ENCODE peak calls at places on chromosome 20, in four cellular contexts. A is heart right ventricle, U is AG09319, N is right lobe of liver. Q is an unnamed sample.

GRCh38 chr20:46828471-46828870 is 66.2 kb upstream of the EYA2 start:
- DNase-seq in A (no peak), U (peak; percentile 10), N (no peak), Q (no peak)

GRCh38 chr20:47038581-47039560 is 144.2 kb downstream of the EYA2 start:
- DNase-seq in A (no peak), U (no peak), N (peak; percentile 47), Q (no peak)

GRCh38 chr20:57683876-57684275 is 25.9 kb downstream of the PMEPA1 start:
- DNase-seq in A (no peak), U (no peak), N (no peak), Q (no peak)

GRCh38 chr20:6008254-6008653 is 45.6 kb downstream of the LRRN4 start:
- DNase-seq in A (peak; percentile 22), U (peak; percentile 78), N (peak; percentile 39), Q (no peak)

GRCh38 chr20:1619861-1620444 is at the start of gene SIRPB1:
- DNase-seq in A (no peak), U (no peak), N (no peak), Q (no peak)

GRCh38 chr20:34709836-34710567 is 5.9 kb downstream of the TP53INP2 start:
- DNase-seq in A (peak; percentile 44), U (peak; percentile 16), N (peak; percentile 70), Q (peak; percentile 78)

GRCh38 chr20:645318-646106 is 7.5 kb downstream of the SRXN1 start:
- DNase-seq in A (peak; percentile 73), U (no peak), N (peak; percentile 53), Q (peak; percentile 85)

GRCh38 chr20:4925842-4926530 is 75.3 kb downstream of the SLC23A2 start:
- DNase-seq in A (peak; percentile 78), U (no peak), N (peak; percentile 81), Q (peak; percentile 72)

GRCh38 chr20:57474816-57475215 is 50.1 kb downstream of the CTCFL start:
- DNase-seq in A (no peak), U (no peak), N (no peak), Q (no peak)

GRCh38 chr20:10314198-10314597 is 95.6 kb downstream of the SNAP25 start:
- DNase-seq in A (no peak), U (no peak), N (no peak), Q (no peak)

GRCh38 chr20:62804021-62804631 is 509 bp upstream of the OGFR start:
- DNase-seq in A (no peak), U (no peak), N (no peak), Q (no peak)
- TF ChIP-seq CTCF in A (no peak), U (no peak), N (no peak), Q (no peak)

GRCh38 chr20:64037498-64038213 is 1.7 kb downstream of the C20orf204 start:
- DNase-seq in A (no peak), U (no peak), N (no peak), Q (no peak)

GRCh38 chr20:64039293-64040160 is 3.5 kb downstream of the C20orf204 start:
- DNase-seq in A (no peak), U (no peak), N (no peak), Q (no peak)

GRCh38 chr20:64038252-64038578 is 2.2 kb downstream of the C20orf204 start:
- DNase-seq in A (no peak), U (no peak), N (peak; percentile 53), Q (no peak)

GRCh38 chr20:64037199-64037497 is 1.2 kb downstream of the C20orf204 start:
- DNase-seq in A (no peak), U (no peak), N (no peak), Q (no peak)

GRCh38 chr20:64038579-64039292 is 2.8 kb downstream of the C20orf204 start:
- DNase-seq in A (peak; percentile 92), U (no peak), N (peak; percentile 88), Q (peak; percentile 87)
- TF ChIP-seq CTCF in A (peak; percentile 83), U (peak; percentile 52), N (peak; percentile 66), Q (peak; percentile 44)

GRCh38 chr20:31547720-31548298 is 33.6 kb downstream of the HM13 start:
- DNase-seq in A (no peak), U (no peak), N (no peak), Q (no peak)
- TF ChIP-seq CTCF in A (no peak), U (no peak), N (no peak), Q (no peak)

GRCh38 chr20:48984575-48985219 is 61.4 kb upstream of the CSE1L start:
- DNase-seq in A (no peak), U (no peak), N (no peak), Q (no peak)

GRCh38 chr20:48990467-48990866 is 55.6 kb upstream of the CSE1L start:
- DNase-seq in A (no peak), U (no peak), N (no peak), Q (no peak)

GRCh38 chr20:48983423-48984400 is 62.2 kb downstream of the ARFGEF2 start:
- DNase-seq in A (peak; percentile 41), U (peak; percentile 23), N (no peak), Q (no peak)

DNA sequence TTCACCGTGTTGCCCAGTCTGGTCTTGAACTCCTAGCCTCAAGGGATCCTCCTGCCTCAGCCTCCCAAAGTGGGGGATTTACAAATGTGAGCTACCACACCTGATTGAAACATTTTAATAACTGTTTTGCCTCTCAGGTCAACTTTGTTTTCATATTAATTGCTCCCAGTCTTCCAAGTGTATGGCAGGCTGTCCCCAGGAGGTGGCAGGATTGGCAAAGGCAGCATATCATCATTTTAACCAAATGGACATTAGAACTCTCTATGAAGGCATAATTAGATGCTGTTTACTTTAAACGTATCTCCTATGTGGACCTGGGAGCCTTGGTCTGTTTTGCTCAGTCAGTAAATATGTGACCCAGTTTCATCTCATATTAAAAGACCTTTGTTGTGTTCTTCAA is 59.2 kb upstream of the CSE1L start:
- DNase-seq in A (no peak), U (no peak), N (no peak), Q (no peak)
- TF ChIP-seq CTCF in A (no peak), U (peak; percentile 8), N (peak; percentile 29), Q (no peak)

GRCh38 chr20:17795003-17795402 is 95.2 kb downstream of the BANF2 start:
- DNase-seq in A (no peak), U (no peak), N (no peak), Q (no peak)
- TF ChIP-seq CTCF in A (no peak), U (no peak), N (no peak), Q (no peak)

DNA sequence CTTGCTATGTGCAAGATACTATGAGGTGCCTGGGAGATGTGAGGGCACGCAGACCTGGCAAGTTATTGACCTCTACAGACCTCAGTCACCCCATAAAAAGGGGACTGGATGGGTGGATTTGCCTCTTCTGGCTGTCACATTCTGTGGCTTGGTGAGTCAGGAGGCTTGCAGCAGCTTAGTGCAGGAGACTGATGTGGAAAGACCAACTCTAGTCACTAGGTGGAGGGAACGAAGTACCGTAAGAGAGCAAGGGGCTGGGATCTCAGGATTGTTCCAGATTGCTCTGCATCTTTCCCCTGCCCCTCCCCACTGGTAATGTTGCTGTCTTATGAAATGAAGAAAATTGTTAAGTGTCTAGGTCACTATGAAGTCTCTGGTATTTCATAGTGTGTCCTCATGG is 3.3 kb downstream of the MAPRE1 start:
- DNase-seq in A (no peak), U (no peak), N (no peak), Q (no peak)
- TF ChIP-seq CTCF in A (no peak), U (no peak), N (no peak), Q (no peak)

GRCh38 chr20:25683050-25683449 is 13.6 kb downstream of the ZNF337 start:
- DNase-seq in A (no peak), U (no peak), N (no peak), Q (no peak)

GRCh38 chr20:25686081-25687077 is 10.3 kb downstream of the ZNF337 start:
- DNase-seq in A (no peak), U (no peak), N (no peak), Q (no peak)

DNA sequence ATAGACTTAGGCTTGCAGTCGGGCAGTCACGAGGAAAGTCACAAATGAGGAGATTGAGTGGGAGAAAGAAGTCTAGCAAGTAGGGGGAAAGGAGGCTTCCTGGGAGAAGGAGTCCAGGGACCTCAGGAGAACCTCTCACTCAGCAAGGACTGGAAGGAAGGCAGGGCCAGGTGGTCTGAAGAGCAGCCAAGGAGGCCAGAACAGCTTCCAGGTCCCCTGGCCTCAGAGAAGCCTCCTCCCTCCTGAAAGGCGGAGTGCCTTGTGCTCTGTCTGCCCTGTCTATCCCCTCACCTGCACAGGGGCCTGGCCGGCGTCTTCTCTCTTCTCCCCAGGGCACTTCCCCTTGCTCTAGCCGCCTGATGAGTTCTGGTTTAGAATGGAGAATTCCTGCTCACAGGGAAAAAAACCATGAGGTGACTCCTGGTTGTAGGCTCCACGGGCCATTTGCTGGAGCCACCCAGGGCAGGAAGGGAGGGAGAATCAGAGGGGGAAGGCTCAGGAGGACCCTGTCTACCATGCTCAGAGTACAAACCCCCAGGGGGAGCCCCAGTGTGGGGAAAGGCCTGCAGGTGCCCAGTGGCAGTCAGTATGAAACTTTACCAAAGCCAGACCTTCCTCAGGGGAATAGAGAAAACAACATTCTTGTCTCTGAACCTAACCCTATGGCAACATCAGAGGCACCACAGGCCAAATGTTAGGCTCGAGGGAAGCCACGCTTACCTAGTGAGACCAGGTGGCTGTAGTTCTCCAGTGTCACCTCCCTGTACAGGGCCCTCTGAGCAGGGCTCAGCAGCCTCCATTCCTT is 11.2 kb downstream of the ZNF337 start:
- DNase-seq in A (no peak), U (no peak), N (no peak), Q (no peak)
- TF ChIP-seq CTCF in A (no peak), U (no peak), N (no peak), Q (no peak)

DNA sequence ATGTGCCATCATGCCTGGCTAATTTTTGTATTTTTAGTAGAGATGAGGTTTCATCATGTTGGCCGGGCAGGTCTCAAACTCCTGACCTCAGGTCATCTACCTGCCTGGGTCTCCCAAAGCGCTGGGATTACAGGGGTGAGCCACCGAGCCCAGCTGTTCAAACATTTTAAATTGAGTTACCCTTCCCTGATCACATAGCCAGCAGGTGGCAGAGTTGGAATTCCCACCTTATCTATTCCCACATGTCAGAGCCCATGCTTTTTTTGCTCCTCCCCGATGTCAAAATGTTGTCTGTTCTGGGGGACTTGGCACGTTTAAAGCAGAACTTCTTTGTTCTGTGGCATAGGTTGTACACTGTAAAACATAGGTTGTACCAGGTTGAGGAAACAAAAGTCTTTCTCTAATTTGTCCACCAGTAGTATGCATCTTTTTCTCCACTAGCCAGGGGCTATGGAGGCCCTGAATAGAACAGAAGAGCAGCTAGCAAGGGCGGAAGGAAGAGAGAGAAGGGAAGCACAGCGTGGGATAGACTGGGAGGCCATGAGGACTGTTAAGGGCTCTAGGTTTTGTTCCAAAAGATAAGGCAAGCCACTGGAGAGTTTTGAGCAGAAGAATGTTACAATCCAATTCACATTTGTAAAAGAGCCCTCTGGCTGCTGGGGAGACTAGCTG is 7.3 kb upstream of the LBP start:
- DNase-seq in A (no peak), U (no peak), N (peak; percentile 33), Q (no peak)
- TF ChIP-seq CTCF in A (peak; percentile 19), U (no peak), N (peak; percentile 59), Q (no peak)

GRCh38 chr20:39289316-39289715 is 327.2 kb downstream of the DHX35 start:
- DNase-seq in A (no peak), U (no peak), N (no peak), Q (peak; percentile 50)
- TF ChIP-seq CTCF in A (peak; percentile 10), U (no peak), N (peak; percentile 21), Q (no peak)

GRCh38 chr20:20594171-20594530 is 118.3 kb downstream of the RALGAPA2 start:
- DNase-seq in A (no peak), U (no peak), N (no peak), Q (no peak)
- TF ChIP-seq CTCF in A (peak; percentile 6), U (peak; percentile 45), N (peak; percentile 22), Q (no peak)